ENCODE peak calls at places on chromosomes 2 and 18, in six cellular contexts. S is psoas muscle; Y is effector memory CD4-positive, alpha-beta T cell; I is CD8-positive, alpha-beta T cell; X is A549; N is fibroblast of lung. J is an unnamed sample. For H3K4me1, the result is how much of the 10 kb centered on the place peaks cover.

GRCh38 chr2:230575640-230576324 is 136.9 kb upstream of the CAB39 start:
- DNase-seq in S (no peak), Y (peak), I (peak), X (no peak), N (no peak), J (no peak)

GRCh38 chr2:86068098-86069047 is 37.3 kb downstream of the POLR1A start:
- DNase-seq in S (peak), Y (peak), I (peak), X (no peak), N (peak), J (peak)

GRCh38 chr2:128396500-128396891 is 77.8 kb upstream of the HS6ST1 start:
- DNase-seq in S (no peak), Y (no peak), I (no peak), X (no peak), N (no peak), J (no peak)

GRCh38 chr2:32068-32467 is 14.2 kb downstream of the FAM110C start:
- DNase-seq in S (no peak), Y (no peak), I (no peak), X (no peak), N (no peak), J (no peak)

GRCh38 chr2:1790996-1791395 is 46.7 kb upstream of the PXDN start:
- DNase-seq in S (no peak), Y (no peak), I (no peak), X (no peak), N (no peak), J (no peak)

GRCh38 chr18:8005870-8006269 is 438.8 kb downstream of the PTPRM start:
- DNase-seq in S (no peak), Y (no peak), I (no peak), X (no peak), N (no peak), J (no peak)

GRCh38 chr2:46849741-46850474 is 65.7 kb downstream of the MCFD2 start:
- DNase-seq in S (no peak), Y (no peak), I (no peak), X (no peak), N (peak), J (no peak)

GRCh38 chr2:100880730-100881129 is 60.8 kb downstream of the NPAS2 start:
- DNase-seq in S (no peak), Y (no peak), I (no peak), X (no peak), N (no peak), J (no peak)

GRCh38 chr2:164694275-164694695 is 73.0 kb upstream of the GRB14 start:
- DNase-seq in S (no peak), Y (no peak), I (no peak), X (peak), N (no peak), J (no peak)

GRCh38 chr18:22935431-22935830 is 2.3 kb downstream of the RBBP8 start:
- DNase-seq in S (no peak), Y (no peak), I (no peak), X (no peak), N (no peak), J (no peak)

GRCh38 chr2:109378682-109379081 is 235.1 kb downstream of the SEPTIN10 start:
- DNase-seq in S (peak), Y (no peak), I (no peak), X (no peak), N (no peak), J (no peak)

GRCh38 chr2:180966378-180966777 is 14.0 kb upstream of the UBE2E3 start:
- DNase-seq in S (no peak), Y (no peak), I (no peak), X (no peak), N (no peak), J (no peak)

GRCh38 chr2:140873915-140874531 is 1256.8 kb downstream of the LRP1B start:
- DNase-seq in S (no peak), Y (no peak), I (no peak), X (no peak), N (no peak), J (no peak)

GRCh38 chr2:237084444-237084843 is 1.2 kb upstream of the COPS8 start:
- DNase-seq in S (no peak), Y (no peak), I (no peak), X (no peak), N (no peak), J (no peak)

GRCh38 chr2:233460726-233461431 is 105.7 kb downstream of the USP40 start:
- DNase-seq in S (peak), Y (no peak), I (no peak), X (no peak), N (no peak), J (no peak)

GRCh38 chr18:76875390-76876330 is 53.3 kb downstream of the ZNF236 start:
- DNase-seq in S (no peak), Y (peak), I (peak), X (peak), N (peak), J (peak)

GRCh38 chr2:197500503-197501179 is 462 bp downstream of the HSPE1 start:
- DNase-seq in S (no peak), Y (no peak), I (no peak), X (no peak), N (peak), J (peak)

GRCh38 chr18:50674307-50674706 is 114.4 kb downstream of the MAPK4 start:
- DNase-seq in S (no peak), Y (no peak), I (no peak), X (no peak), N (no peak), J (no peak)

GRCh38 chr18:73340135-73340934 is 472.5 kb upstream of the NETO1 start:
- DNase-seq in S (no peak), Y (no peak), I (no peak), X (no peak), N (peak), J (no peak)

GRCh38 chr18:79740741-79741700 is 56.7 kb upstream of the KCNG2 start:
- DNase-seq in S (no peak), Y (no peak), I (no peak), X (no peak), N (no peak), J (no peak)

GRCh38 chr2:57075226-57075625 is 891.4 kb downstream of the CCDC85A start:
- DNase-seq in S (no peak), Y (no peak), I (no peak), X (no peak), N (peak), J (no peak)

GRCh38 chr2:124426630-124427029 is 401.5 kb downstream of the CNTNAP5 start:
- DNase-seq in S (no peak), Y (no peak), I (no peak), X (no peak), N (no peak), J (no peak)

GRCh38 chr2:119246884-119247843 is 23.5 kb downstream of the STEAP3 start:
- DNase-seq in S (no peak), Y (no peak), I (no peak), X (no peak), N (no peak), J (no peak)

GRCh38 chr2:7004641-7005040 is 87.4 kb downstream of the RNF144A start:
- DNase-seq in S (no peak), Y (no peak), I (no peak), X (no peak), N (no peak), J (no peak)

GRCh38 chr18:58649966-58650816 is 21.1 kb upstream of the MALT1 start:
- DNase-seq in S (no peak), Y (peak), I (no peak), X (no peak), N (no peak), J (peak)

GRCh38 chr2:37323770-37324535 is 680 bp downstream of the PRKD3 start:
- DNase-seq in S (peak), Y (peak), I (peak), X (no peak), N (peak), J (peak)

GRCh38 chr2:37189452-37190153 is 1.1 kb upstream of the SULT6B1 start:
- DNase-seq in S (no peak), Y (no peak), I (no peak), X (peak), N (peak), J (no peak)

GRCh38 chr2:201938151-201938815 is 95.4 kb upstream of the FZD7 start:
- DNase-seq in S (no peak), Y (no peak), I (no peak), X (no peak), N (peak), J (no peak)

GRCh38 chr18:32919799-32920198 is 147.0 kb upstream of the KLHL14 start:
- DNase-seq in S (no peak), Y (no peak), I (no peak), X (no peak), N (peak), J (no peak)

GRCh38 chr2:96663177-96663576 is 20.6 kb downstream of the FER1L5 start:
- DNase-seq in S (no peak), Y (no peak), I (no peak), X (no peak), N (no peak), J (no peak)

GRCh38 chr2:19048593-19049264 is 309.7 kb downstream of the OSR1 start:
- DNase-seq in S (no peak), Y (no peak), I (no peak), X (peak), N (peak), J (no peak)

GRCh38 chr2:3238951-3239841 is 138.4 kb downstream of the EIPR1 start:
- DNase-seq in S (no peak), Y (no peak), I (no peak), X (no peak), N (no peak), J (no peak)

GRCh38 chr2:102473020-102473419 is at the start of gene SLC9A4:
- DNase-seq in S (no peak), Y (peak), I (peak), X (peak), N (peak), J (peak)

GRCh38 chr2:69299772-69300516 is 87.1 kb downstream of the GFPT1 start:
- DNase-seq in S (no peak), Y (no peak), I (no peak), X (no peak), N (no peak), J (no peak)

GRCh38 chr18:61893971-61894750 is 1.4 kb upstream of the RNF152 start:
- DNase-seq in S (peak), Y (peak), I (peak), X (peak), N (peak), J (peak)

GRCh38 chr2:145017149-145017548 is 497.2 kb upstream of the ZEB2 start:
- DNase-seq in S (no peak), Y (no peak), I (no peak), X (no peak), N (no peak), J (no peak)

GRCh38 chr2:27075219-27075871 is 3.1 kb upstream of the EMILIN1 start:
- DNase-seq in S (peak), Y (peak), I (peak), X (no peak), N (no peak), J (peak)
- H3K4me1 ChIP-seq in S (under half), Y (under half), I (under half), X (under half), N (under half), J (under half)

GRCh38 chr2:68222287-68222686 is 30.0 kb downstream of the PPP3R1 start:
- DNase-seq in S (no peak), Y (no peak), I (no peak), X (no peak), N (no peak), J (no peak)
- H3K4me1 ChIP-seq in S (half or more), Y (under half), I (half or more), X (under half), N (under half), J (half or more)

GRCh38 chr2:43074592-43075053 is 151.8 kb downstream of the ZFP36L2 start:
- DNase-seq in S (no peak), Y (no peak), I (no peak), X (no peak), N (no peak), J (no peak)
- H3K4me1 ChIP-seq in S (half or more), Y (under half), I (under half), X (under half), N (half or more), J (under half)

GRCh38 chr2:105879106-105879797 is 134.5 kb downstream of the NCK2 start:
- DNase-seq in S (no peak), Y (no peak), I (no peak), X (no peak), N (no peak), J (no peak)

GRCh38 chr2:105880637-105881036 is 135.9 kb downstream of the NCK2 start:
- DNase-seq in S (no peak), Y (no peak), I (no peak), X (no peak), N (no peak), J (no peak)

GRCh38 chr2:105879798-105880300 is 135.1 kb downstream of the NCK2 start:
- DNase-seq in S (no peak), Y (no peak), I (no peak), X (no peak), N (no peak), J (no peak)

GRCh38 chr2:105876191-105876590 is 131.5 kb downstream of the NCK2 start:
- DNase-seq in S (no peak), Y (no peak), I (no peak), X (no peak), N (no peak), J (no peak)

GRCh38 chr2:105877945-105878344 is 133.2 kb downstream of the NCK2 start:
- DNase-seq in S (no peak), Y (no peak), I (no peak), X (no peak), N (no peak), J (no peak)
- H3K4me1 ChIP-seq in S (under half), Y (under half), I (half or more), X (under half), N (under half), J (half or more)

GRCh38 chr2:173053043-173053699 is 22.5 kb upstream of the MAP3K20 start:
- DNase-seq in S (no peak), Y (no peak), I (no peak), X (no peak), N (peak), J (no peak)

GRCh38 chr2:173058097-173058496 is 17.5 kb upstream of the MAP3K20 start:
- DNase-seq in S (peak), Y (no peak), I (no peak), X (no peak), N (peak), J (no peak)

GRCh38 chr2:173051463-173051862 is 24.2 kb upstream of the MAP3K20 start:
- DNase-seq in S (no peak), Y (no peak), I (no peak), X (no peak), N (no peak), J (no peak)

GRCh38 chr2:173056705-173057368 is 18.8 kb upstream of the MAP3K20 start:
- DNase-seq in S (no peak), Y (no peak), I (no peak), X (no peak), N (no peak), J (no peak)

DNA sequence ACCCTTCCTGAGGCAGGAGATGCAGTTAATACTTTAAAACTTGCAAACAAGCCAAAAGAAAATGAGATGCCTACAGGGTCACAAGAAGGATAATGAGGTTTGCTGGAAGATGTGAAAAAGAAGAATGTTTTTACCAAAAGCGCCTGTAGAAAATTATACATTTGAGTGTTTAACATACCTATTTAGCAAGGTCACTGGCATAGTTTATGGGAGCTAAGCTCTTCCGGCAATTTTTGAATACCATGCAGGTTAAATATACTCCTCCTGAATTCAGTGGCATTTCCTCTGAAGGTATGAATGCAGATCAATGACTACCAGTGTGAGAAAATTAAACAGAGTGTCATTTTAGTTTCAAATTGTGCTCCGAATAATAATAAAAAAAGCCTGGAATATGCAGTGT is 21.2 kb upstream of the MAP3K20 start:
- DNase-seq in S (no peak), Y (no peak), I (no peak), X (no peak), N (peak), J (no peak)
- H3K4me1 ChIP-seq in S (under half), Y (under half), I (under half), X (under half), N (under half), J (under half)

GRCh38 chr2:120469486-120469885 is 123.5 kb downstream of the INHBB start:
- DNase-seq in S (no peak), Y (no peak), I (no peak), X (no peak), N (no peak), J (no peak)

GRCh38 chr2:120470041-120470716 is 124.2 kb downstream of the INHBB start:
- DNase-seq in S (peak), Y (no peak), I (no peak), X (peak), N (peak), J (no peak)

GRCh38 chr2:120466704-120467054 is 120.7 kb downstream of the INHBB start:
- DNase-seq in S (no peak), Y (no peak), I (no peak), X (no peak), N (no peak), J (no peak)

GRCh38 chr2:120465989-120466703 is 120.2 kb downstream of the INHBB start:
- DNase-seq in S (no peak), Y (no peak), I (no peak), X (no peak), N (no peak), J (no peak)

GRCh38 chr2:120468136-120468535 is 122.2 kb downstream of the INHBB start:
- DNase-seq in S (no peak), Y (no peak), I (no peak), X (no peak), N (no peak), J (no peak)
- H3K4me1 ChIP-seq in S (under half), Y (under half), I (under half), X (under half), N (under half), J (under half)

GRCh38 chr2:126751477-126751876 is 95.5 kb downstream of the GYPC start:
- DNase-seq in S (no peak), Y (no peak), I (no peak), X (no peak), N (no peak), J (no peak)
- H3K4me1 ChIP-seq in S (under half), Y (under half), I (under half), X (under half), N (under half), J (under half)

GRCh38 chr2:130830538-130830937 is 6.2 kb upstream of the ARHGEF4 start:
- DNase-seq in S (peak), Y (no peak), I (no peak), X (no peak), N (no peak), J (no peak)
- H3K4me1 ChIP-seq in S (under half), Y (under half), I (under half), X (under half), N (under half), J (under half)